ENCODE peak calls at places on chromosome 9, in five cellular contexts. Z, C, I, Q and V are unnamed samples.
A peak's percentile ranks its signal among the peaks of the same experiment; 100 is the strongest.

GRCh38 chr9:91059713-91060112 is 258.1 kb downstream of the SYK start:
- DNase-seq in Z (no peak), C (peak; percentile 26), I (peak; percentile 68), Q (no peak), V (no peak)

GRCh38 chr9:86141843-86142242 is 42.5 kb upstream of the GOLM1 start:
- DNase-seq in Z (no peak), C (no peak), I (no peak), Q (no peak), V (no peak)

GRCh38 chr9:4137755-4138154 is 162.1 kb downstream of the GLIS3 start:
- DNase-seq in Z (no peak), C (no peak), I (no peak), Q (no peak), V (no peak)

GRCh38 chr9:18980124-18980660 is 52.8 kb downstream of the SAXO1 start:
- DNase-seq in Z (no peak), C (no peak), I (no peak), Q (no peak), V (no peak)

GRCh38 chr9:123562844-123563346 is 206.9 kb downstream of the CRB2 start:
- DNase-seq in Z (no peak), C (no peak), I (no peak), Q (no peak), V (no peak)

GRCh38 chr9:17614929-17615328 is 36.1 kb downstream of the SH3GL2 start:
- DNase-seq in Z (no peak), C (no peak), I (no peak), Q (no peak), V (no peak)

GRCh38 chr9:72948906-72949582 is 3.8 kb downstream of the ALDH1A1 start:
- DNase-seq in Z (no peak), C (no peak), I (no peak), Q (peak; percentile 58), V (no peak)

GRCh38 chr9:82252116-82252515 is 263.5 kb downstream of the SPATA31D1 start:
- DNase-seq in Z (no peak), C (no peak), I (no peak), Q (no peak), V (no peak)

GRCh38 chr9:111957856-111958631 is 61.4 kb downstream of the UGCG start:
- DNase-seq in Z (no peak), C (no peak), I (no peak), Q (peak; percentile 50), V (no peak)

GRCh38 chr9:99055384-99055783 is 49.5 kb upstream of the TGFBR1 start:
- DNase-seq in Z (no peak), C (no peak), I (no peak), Q (no peak), V (no peak)

GRCh38 chr9:122325124-122325523 is 45.7 kb upstream of the PTGS1 start:
- DNase-seq in Z (no peak), C (no peak), I (no peak), Q (no peak), V (no peak)

GRCh38 chr9:84278131-84278530 is 62.4 kb downstream of the SLC28A3 start:
- DNase-seq in Z (no peak), C (no peak), I (no peak), Q (no peak), V (no peak)

GRCh38 chr9:89006308-89006707 is 15.0 kb downstream of the S1PR3 start:
- DNase-seq in Z (peak; percentile 44), C (peak; percentile 18), I (no peak), Q (no peak), V (no peak)

GRCh38 chr9:96565684-96566360 is 53.8 kb downstream of the CDC14B start:
- DNase-seq in Z (no peak), C (no peak), I (no peak), Q (no peak), V (peak; percentile 19)

GRCh38 chr9:28951945-28952344 is 1378.7 kb upstream of the C9orf72 start:
- DNase-seq in Z (no peak), C (no peak), I (no peak), Q (no peak), V (no peak)

GRCh38 chr9:113261917-113262671 is 13.3 kb downstream of the CDC26 start:
- DNase-seq in Z (no peak), C (no peak), I (peak; percentile 13), Q (peak; percentile 65), V (no peak)

GRCh38 chr9:137115394-137116026 is 977 bp upstream of the DPP7 start:
- DNase-seq in Z (peak; percentile 41), C (no peak), I (no peak), Q (no peak), V (no peak)

GRCh38 chr9:130664191-130665028 is at the start of gene PRDM12:
- DNase-seq in Z (peak; percentile 58), C (no peak), I (no peak), Q (no peak), V (no peak)

GRCh38 chr9:20405086-20405485 is 217.2 kb downstream of the MLLT3 start:
- DNase-seq in Z (no peak), C (no peak), I (no peak), Q (no peak), V (no peak)

GRCh38 chr9:134917431-134918373 is at the start of gene FCN1:
- DNase-seq in Z (no peak), C (no peak), I (no peak), Q (no peak), V (peak; percentile 6)

GRCh38 chr9:36132081-36132480 is 4.5 kb upstream of the GLIPR2 start:
- DNase-seq in Z (no peak), C (no peak), I (no peak), Q (no peak), V (no peak)

GRCh38 chr9:91361294-91362201 is at the start of gene AUH:
- DNase-seq in Z (peak; percentile 98), C (peak; percentile 83), I (peak; percentile 81), Q (peak; percentile 84), V (peak; percentile 88)

GRCh38 chr9:2620876-2621677 is 510 bp upstream of the VLDLR start:
- DNase-seq in Z (peak; percentile 88), C (peak; percentile 82), I (peak; percentile 72), Q (no peak), V (peak; percentile 75)

GRCh38 chr9:123656565-123656964 is 273.4 kb downstream of the DENND1A start:
- DNase-seq in Z (no peak), C (no peak), I (no peak), Q (no peak), V (no peak)

GRCh38 chr9:37902804-37903580 is 935 bp downstream of the SLC25A51 start:
- DNase-seq in Z (no peak), C (no peak), I (no peak), Q (peak; percentile 91), V (no peak)

GRCh38 chr9:78023003-78023741 is 8.4 kb downstream of the GNAQ start:
- DNase-seq in Z (no peak), C (no peak), I (no peak), Q (peak; percentile 33), V (peak; percentile 51)

GRCh38 chr9:115615821-115616665 is 498.1 kb upstream of the TNC start:
- DNase-seq in Z (peak; percentile 4), C (no peak), I (no peak), Q (no peak), V (no peak)

GRCh38 chr9:112348257-112348992 is 15.0 kb upstream of the PTBP3 start:
- DNase-seq in Z (peak; percentile 61), C (peak; percentile 86), I (peak; percentile 46), Q (peak; percentile 97), V (peak; percentile 94)

GRCh38 chr9:131227112-131228058 is 48.9 kb downstream of the FAM78A start:
- DNase-seq in Z (peak; percentile 50), C (no peak), I (peak; percentile 31), Q (no peak), V (no peak)

DNA sequence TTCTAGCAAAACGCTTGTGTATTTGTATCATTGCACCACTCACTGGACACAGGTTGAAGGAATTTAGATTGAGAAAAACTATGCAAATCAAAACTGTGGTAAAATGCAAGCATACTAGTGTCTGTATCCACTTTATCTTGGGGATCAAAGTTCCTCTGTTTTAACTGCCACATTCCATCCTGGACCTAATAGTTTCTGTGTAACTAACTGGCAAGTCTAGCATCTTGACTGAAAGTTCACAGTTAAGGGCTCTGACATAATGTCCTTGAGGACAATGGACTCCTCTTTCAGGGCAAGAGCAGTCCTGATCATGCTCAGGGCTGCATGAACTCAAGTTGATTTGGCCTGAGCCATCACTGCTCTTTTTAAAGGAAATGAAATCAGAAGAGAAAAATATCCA is 30.7 kb downstream of the NFIB start:
- DNase-seq in Z (no peak), C (no peak), I (no peak), Q (peak; percentile 77), V (no peak)
- H3K4me1 ChIP-seq in Z (peaks cover 19% of the 10 kb centered on the region), C (peaks cover 36% of the 10 kb centered on the region), I (no peaks in the 10 kb centered on the region), Q (peaks cover 5% of the 10 kb centered on the region), V (no peaks in the 10 kb centered on the region)

DNA sequence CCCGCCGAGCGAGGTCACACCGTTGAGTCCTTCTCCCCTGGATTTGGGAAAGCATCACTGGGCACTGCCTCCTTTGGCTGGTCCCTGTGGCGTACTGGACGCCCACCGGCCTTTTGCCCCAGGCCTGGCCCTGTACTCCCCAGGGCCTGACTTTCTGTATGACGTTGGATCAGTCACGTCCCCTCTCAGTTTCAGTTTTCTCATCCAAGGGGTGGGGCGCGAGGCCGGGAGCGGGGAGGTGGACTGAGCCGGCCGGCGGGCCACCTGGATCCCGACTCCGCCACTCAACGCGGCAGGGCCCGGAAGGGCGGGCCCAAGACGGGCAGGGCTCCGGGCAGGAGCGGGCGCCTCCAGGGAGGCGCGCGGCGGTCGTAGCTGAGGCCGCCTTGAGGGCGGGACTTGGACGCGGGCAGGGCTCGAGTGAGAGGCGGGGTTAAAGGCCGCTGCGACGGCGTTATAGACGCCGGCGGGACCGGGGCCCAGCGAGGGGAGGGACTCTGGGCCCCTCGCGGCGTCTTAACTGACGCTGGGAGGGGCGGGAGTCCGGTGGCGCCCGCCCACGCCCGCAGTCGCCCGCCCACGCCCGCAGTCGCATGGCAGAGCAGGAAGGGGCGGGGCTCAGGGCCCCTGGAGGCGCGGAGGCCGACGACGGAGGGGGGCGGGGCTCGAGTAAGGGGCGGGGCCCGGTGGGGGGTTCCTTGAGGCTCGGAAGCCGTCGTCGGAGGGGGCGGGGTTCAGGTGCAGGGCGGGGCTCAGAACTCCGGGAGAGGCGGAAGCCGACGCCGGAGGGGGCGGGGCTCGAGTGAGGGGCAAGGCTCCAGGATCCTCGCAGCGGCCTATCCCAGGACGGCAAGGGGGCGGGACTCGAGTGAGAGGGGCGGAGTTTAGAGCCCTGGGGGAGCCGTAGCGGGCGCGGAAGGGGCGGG is 549 bp upstream of the CARD19 start:
- DNase-seq in Z (peak; percentile 99), C (peak; percentile 100), I (peak; percentile 100), Q (peak; percentile 99), V (peak; percentile 100)
- H3K27ac ChIP-seq in Z (peak overlapping the region; percentile 79), C (peak overlapping the region; percentile 96), I (peak overlapping the region; percentile 94), Q (peak overlapping the region; percentile 98), V (peak overlapping the region; percentile 95)

DNA sequence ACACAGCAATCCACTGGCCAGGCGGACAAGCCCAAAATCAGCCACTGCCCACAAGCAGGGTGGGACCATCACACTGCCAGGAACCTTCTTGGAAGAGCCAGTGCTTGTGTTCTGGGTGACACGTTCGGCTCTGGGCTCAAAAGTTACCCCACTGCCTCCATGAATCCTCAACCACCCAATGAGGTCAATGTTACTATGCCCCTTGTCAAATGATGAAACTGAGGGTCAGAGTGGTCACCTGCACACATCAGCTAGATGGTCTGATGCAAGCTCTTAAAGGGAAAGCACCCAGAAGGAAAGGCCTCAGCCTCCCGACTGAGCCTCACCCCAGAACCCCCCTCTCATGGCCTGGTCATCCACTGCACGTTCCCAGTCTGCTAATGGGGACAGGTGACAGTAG is 114.8 kb downstream of the VAV2 start:
- DNase-seq in Z (no peak), C (no peak), I (no peak), Q (no peak), V (no peak)
- H3K4me1 ChIP-seq in Z (peaks cover 35% of the 10 kb centered on the region), C (no peaks in the 10 kb centered on the region), I (peaks cover 24% of the 10 kb centered on the region), Q (peaks cover 2% of the 10 kb centered on the region), V (no peaks in the 10 kb centered on the region)

DNA sequence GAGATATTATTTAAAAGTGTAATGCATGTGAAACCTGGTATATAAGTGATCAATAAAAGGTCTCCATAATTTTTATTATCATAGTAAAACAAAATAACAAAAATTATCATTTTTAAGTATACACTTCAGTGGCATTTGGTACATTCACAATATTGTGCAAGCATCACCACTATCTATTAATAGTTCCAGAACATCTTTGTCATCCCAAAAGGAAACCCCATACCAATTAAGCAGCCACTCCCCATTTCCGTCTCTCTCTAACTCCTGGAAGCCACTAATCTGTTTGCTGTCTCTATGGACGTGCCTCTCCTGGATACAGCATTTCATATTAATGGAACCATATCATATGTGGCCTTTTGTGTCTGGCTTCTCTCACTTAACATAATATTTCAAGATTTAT is 7.6 kb downstream of the OLFML2A start:
- DNase-seq in Z (no peak), C (no peak), I (no peak), Q (no peak), V (no peak)
- H3K27ac ChIP-seq in Z (no peak overlapping the region), C (no peak overlapping the region), I (no peak overlapping the region), Q (no peak overlapping the region), V (no peak overlapping the region)